ENCODE peak calls at places on chromosomes 5 and 9, in eight cellular contexts. C is lung, L is tibial nerve, H is IMR-90, A is GM06990, U is bronchial epithelial cell, P is endothelial cell, N is neural progenitor cell. R is an unnamed sample.

GRCh38 chr5:73906277-73906676 is 280.3 kb downstream of the ARHGEF28 start:
- DNase-seq in N (no peak), L (no peak), A (no peak), H (no peak), C (no peak), P (no peak), U (peak; percentile 48), R (no peak)

GRCh38 chr9:86953181-86953580 is 5.9 kb upstream of the GAS1 start:
- DNase-seq in L (no peak), A (no peak), H (peak; percentile 41), C (no peak), N (no peak), P (no peak), U (no peak), R (no peak)

GRCh38 chr5:119335261-119335677 is 20.6 kb upstream of the TNFAIP8 start:
- DNase-seq in P (no peak), L (no peak), C (no peak), H (no peak), U (no peak), N (no peak), A (no peak), R (no peak)

GRCh38 chr5:139492700-139493192 is 10.2 kb upstream of the STING1 start:
- DNase-seq in P (no peak), H (peak; percentile 63), C (no peak), L (no peak), U (no peak), A (no peak), N (no peak), R (no peak)

GRCh38 chr5:12999667-13000066 is 944.8 kb downstream of the DNAH5 start:
- DNase-seq in U (peak; percentile 4), N (no peak), A (no peak), H (no peak), L (no peak), C (no peak), P (no peak), R (no peak)

GRCh38 chr5:108747111-108748009 is at the start of gene FER:
- DNase-seq in L (no peak), U (peak; percentile 98), N (peak; percentile 18), C (peak; percentile 45), A (peak; percentile 38), P (peak; percentile 5), H (peak; percentile 79), R (no peak)

GRCh38 chr5:36734422-36734821 is 128.0 kb downstream of the SLC1A3 start:
- DNase-seq in C (no peak), L (no peak), P (no peak), N (peak; percentile 34), U (peak; percentile 38), A (no peak), H (peak; percentile 36), R (no peak)

GRCh38 chr5:150124111-150124557 is 31.5 kb downstream of the PDGFRB start:
- DNase-seq in H (no peak), P (no peak), U (no peak), L (no peak), A (no peak), C (no peak), N (no peak), R (no peak)

GRCh38 chr9:135306699-135307098 is 172.9 kb upstream of the PPP1R26 start:
- DNase-seq in A (no peak), H (no peak), L (no peak), U (no peak), P (no peak), C (no peak), N (no peak), R (no peak)

GRCh38 chr9:85743290-85744128 is 1.8 kb upstream of the AGTPBP1 start:
- DNase-seq in C (no peak), U (peak; percentile 87), H (peak; percentile 86), L (no peak), A (no peak), P (no peak), N (peak; percentile 39), R (peak; percentile 8)

DNA sequence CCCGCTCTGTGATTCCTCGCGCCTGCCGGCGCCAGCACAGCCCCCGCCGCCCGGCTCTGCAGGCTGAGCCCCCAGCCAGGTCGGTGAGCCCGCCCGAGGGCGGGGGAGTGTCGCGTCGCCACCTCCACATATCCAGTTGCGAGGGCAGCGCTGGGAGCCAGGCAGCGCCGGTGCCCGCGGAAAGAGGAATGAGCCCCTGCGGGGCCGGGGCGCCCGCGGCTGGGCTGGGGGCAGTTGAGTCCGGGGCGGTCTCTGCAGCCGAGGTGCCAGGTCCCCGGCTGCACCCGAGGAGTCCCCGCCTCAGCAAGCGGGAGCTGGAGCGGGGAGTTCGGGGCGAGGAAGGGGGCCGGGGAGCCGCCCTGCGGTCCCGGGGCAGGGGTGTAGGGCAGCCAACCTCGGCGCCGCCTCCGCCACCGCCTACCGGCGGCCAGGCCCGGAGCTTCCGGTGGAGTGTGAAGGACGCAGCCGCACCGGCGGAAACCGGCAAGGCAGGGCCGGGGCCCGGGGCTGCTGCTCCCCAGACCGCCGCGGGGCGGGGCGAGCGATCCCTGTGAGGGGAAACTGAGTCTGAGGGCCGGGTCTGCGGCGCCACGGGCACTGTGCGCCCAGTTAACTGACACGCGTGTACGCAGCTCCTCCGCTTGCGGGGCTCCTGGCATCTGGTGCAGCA is 2.3 kb upstream of the TRAF1 start:
- DNase-seq in H (no peak), U (no peak), C (peak; percentile 73), L (peak; percentile 59), N (peak; percentile 81), P (peak; percentile 66), A (peak; percentile 87), R (peak; percentile 74)
- TF ChIP-seq CTCF in H (no peak), U (no peak), C (no peak), L (peak; percentile 49), N (no peak), P (no peak), A (no peak), R (no peak)

DNA sequence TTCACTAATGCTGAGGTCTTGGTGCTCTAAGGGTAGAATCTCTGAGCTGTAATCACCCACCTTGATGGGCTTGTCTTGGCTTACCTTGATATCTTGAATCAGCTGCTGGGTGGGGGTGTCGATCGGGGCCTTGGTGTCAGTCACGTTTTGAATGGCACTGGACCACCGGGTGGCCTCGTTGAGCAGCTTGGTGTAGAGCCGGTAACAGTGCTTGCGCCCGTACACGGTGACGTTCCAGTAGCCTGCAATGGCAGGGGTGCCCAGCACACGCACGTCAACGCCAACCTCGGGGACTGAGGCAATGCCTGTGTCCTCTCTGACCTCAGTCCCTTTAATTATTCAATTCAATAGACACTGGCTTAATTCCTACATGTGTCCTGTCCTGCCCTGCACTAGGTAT is 63.1 kb upstream of the RETREG1 start:
- DNase-seq in N (peak; percentile 35), P (peak; percentile 26), C (no peak), H (no peak), U (no peak), A (no peak), L (no peak), R (no peak)
- TF ChIP-seq CTCF in N (peak; percentile 47), P (no peak), C (no peak), H (no peak), U (no peak), A (no peak), L (no peak), R (no peak)

DNA sequence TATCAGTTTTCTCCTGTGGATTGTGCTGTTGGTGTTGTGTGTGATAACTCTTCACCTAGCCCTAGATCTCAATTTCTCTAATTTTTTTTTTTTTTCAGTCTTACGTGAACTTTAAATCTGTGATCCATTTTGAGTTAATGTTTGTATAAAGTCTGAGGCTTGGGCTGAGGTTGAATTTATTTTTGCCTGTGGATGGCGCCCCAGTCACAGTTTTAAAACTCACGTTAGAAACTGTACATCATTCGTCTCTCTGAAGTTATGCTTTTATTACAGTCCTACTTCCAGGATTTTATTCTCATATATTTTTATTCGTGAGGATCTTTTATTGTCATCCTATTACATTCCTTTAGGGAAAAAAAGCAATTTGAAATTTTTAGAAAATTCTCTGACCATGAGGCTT is 103.1 kb downstream of the EHMT1 start:
- DNase-seq in H (no peak), L (no peak), U (no peak), C (no peak), N (no peak), P (no peak), A (no peak), R (no peak)
- TF ChIP-seq CTCF in H (no peak), L (no peak), U (no peak), C (no peak), N (peak; percentile 48), P (no peak), A (no peak), R (no peak)

GRCh38 chr5:169850407-169850806 is 129.9 kb downstream of the INSYN2B start:
- DNase-seq in L (no peak), A (no peak), H (no peak), U (no peak), P (no peak), C (no peak), N (no peak), R (no peak)
- TF ChIP-seq CTCF in L (no peak), A (peak; percentile 9), H (no peak), U (no peak), P (peak; percentile 51), C (no peak), N (peak; percentile 37), R (no peak)